ENCODE peak calls at places on chromosomes 11 and 22, in six cellular contexts. C is fibroblast of pulmonary artery, V is sigmoid colon, W is GM12865, B is OCI-LY7, K is neural crest cell. I is an unnamed sample.

GRCh38 chr11:3341298-3341697 is 37.6 kb downstream of the ZNF195 start:
- DNase-seq in C (peak; percentile 20), W (peak; percentile 47), K (peak; percentile 36), B (peak; percentile 62), V (no peak), I (peak; percentile 68)

GRCh38 chr22:42926034-42926433 is 69.0 kb upstream of the ARFGAP3 start:
- DNase-seq in B (no peak), K (no peak), W (no peak), V (no peak), C (no peak), I (no peak)

GRCh38 chr11:124670732-124671131 is 2.8 kb downstream of the SIAE start:
- DNase-seq in K (no peak), C (peak; percentile 71), W (peak; percentile 41), B (peak; percentile 51), V (no peak), I (no peak)

GRCh38 chr11:69463181-69463891 is 18.1 kb upstream of the LINC01488 start:
- DNase-seq in V (no peak), C (peak; percentile 77), B (no peak), W (no peak), K (no peak), I (peak; percentile 36)

GRCh38 chr11:83574516-83574915 is 288.3 kb upstream of the CCDC90B start:
- DNase-seq in B (no peak), V (no peak), C (no peak), W (no peak), K (no peak), I (no peak)

GRCh38 chr22:43342347-43343261 is 568 bp downstream of the SCUBE1 start:
- DNase-seq in K (no peak), W (no peak), B (no peak), C (no peak), V (no peak), I (peak; percentile 45)

GRCh38 chr11:122032317-122032716 is 83.7 kb downstream of the BLID start:
- DNase-seq in V (no peak), K (no peak), W (no peak), C (no peak), B (no peak), I (no peak)

GRCh38 chr11:14541180-14541579 is 21.0 kb upstream of the PSMA1 start:
- DNase-seq in W (no peak), V (no peak), C (peak; percentile 61), B (no peak), K (no peak), I (no peak)

GRCh38 chr11:70876685-70877084 is 375.7 kb downstream of the SHANK2 start:
- DNase-seq in K (no peak), W (no peak), C (no peak), B (no peak), V (no peak), I (no peak)

GRCh38 chr11:36583667-36584066 is 10.6 kb upstream of the IFTAP start:
- DNase-seq in V (no peak), W (no peak), K (no peak), C (no peak), B (no peak), I (no peak)

GRCh38 chr11:3093281-3094191 is 36.3 kb upstream of the CARS1 start:
- DNase-seq in C (no peak), K (no peak), W (no peak), V (peak; percentile 64), B (no peak), I (no peak)

GRCh38 chr11:27385245-27385644 is 22.2 kb upstream of the CCDC34 start:
- DNase-seq in B (no peak), C (peak; percentile 89), W (no peak), K (no peak), V (no peak), I (no peak)

GRCh38 chr22:30866811-30867271 is 101.7 kb downstream of the MORC2 start:
- DNase-seq in V (peak; percentile 29), W (peak; percentile 9), C (peak; percentile 8), B (peak; percentile 9), K (no peak), I (no peak)

GRCh38 chr11:3183523-3183922 is 18.4 kb upstream of the OSBPL5 start:
- DNase-seq in W (no peak), B (no peak), C (no peak), K (no peak), V (no peak), I (no peak)

GRCh38 chr11:35376613-35377012 is 42.7 kb downstream of the SLC1A2 start:
- DNase-seq in V (no peak), K (no peak), B (no peak), C (no peak), W (no peak), I (no peak)

GRCh38 chr11:134207538-134208239 is 16.1 kb downstream of the NCAPD3 start:
- DNase-seq in K (peak; percentile 57), W (peak; percentile 46), C (peak; percentile 36), V (no peak), B (peak; percentile 46), I (peak; percentile 65)

GRCh38 chr11:65958774-65959420 is 2.6 kb upstream of the SART1 start:
- DNase-seq in W (no peak), B (no peak), V (no peak), C (no peak), K (no peak), I (peak; percentile 49)

GRCh38 chr11:76169473-76169881 is 36.8 kb downstream of the WNT11 start:
- DNase-seq in V (no peak), B (no peak), K (no peak), W (peak; percentile 80), C (no peak), I (no peak)

GRCh38 chr11:126830216-126830615 is 170.4 kb downstream of the KIRREL3 start:
- DNase-seq in B (no peak), C (no peak), V (no peak), K (no peak), W (no peak), I (no peak)

GRCh38 chr11:10786451-10786850 is 22.3 kb downstream of the EIF4G2 start:
- DNase-seq in B (no peak), C (no peak), K (no peak), W (no peak), V (no peak), I (no peak)

GRCh38 chr11:71206186-71206585 is 46.2 kb downstream of the SHANK2 start:
- DNase-seq in W (no peak), C (peak; percentile 1), V (peak; percentile 81), K (no peak), B (no peak), I (peak; percentile 21)

DNA sequence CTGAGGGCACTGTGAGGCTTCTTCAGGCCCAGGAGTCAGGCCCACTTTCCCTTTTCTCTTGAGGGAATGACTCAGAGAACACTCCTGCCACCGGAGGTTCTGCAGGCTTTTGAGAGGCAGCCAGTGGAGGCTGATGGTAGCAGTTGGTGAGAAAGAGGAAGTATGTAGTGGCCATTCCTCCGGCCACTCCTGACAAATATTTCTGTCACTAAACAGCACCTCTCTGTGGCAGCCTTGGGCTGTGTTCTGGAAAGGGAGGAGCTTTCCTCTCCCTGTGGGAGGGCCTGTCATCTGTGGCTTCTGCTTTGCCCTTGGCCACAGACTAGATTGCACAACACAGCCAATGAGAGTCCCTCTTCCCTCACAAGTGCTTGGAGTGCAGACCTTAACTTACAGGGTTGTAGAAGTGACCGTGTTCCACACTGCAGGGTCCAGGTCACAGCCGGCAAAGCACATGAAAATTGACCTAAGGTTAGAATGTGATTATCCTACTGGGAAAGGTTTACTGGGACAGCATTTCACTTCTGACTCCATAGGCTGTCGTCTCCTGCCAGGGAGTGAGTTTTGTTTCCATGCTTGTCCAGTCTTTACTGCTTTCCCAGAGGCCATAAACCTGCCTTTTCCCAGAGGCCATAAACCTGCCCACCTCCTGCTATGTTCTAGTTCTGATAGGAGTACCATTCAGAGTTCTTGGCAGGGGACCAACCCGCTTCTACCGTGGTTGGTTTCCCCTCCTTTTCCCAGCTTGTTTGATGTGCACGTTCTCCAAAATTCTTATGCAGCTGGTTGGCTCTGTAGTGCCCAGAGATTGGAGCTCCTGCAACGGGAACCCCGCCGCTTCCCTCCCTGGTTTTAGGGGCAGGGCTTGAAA is 33.3 kb downstream of the MARK2 start:
- DNase-seq in C (peak; percentile 94), B (peak; percentile 8), W (peak; percentile 91), V (peak; percentile 93), K (peak; percentile 18), I (peak; percentile 67)
- TF ChIP-seq CTCF in C (peak; percentile 47), B (no peak), W (peak; percentile 55), V (peak; percentile 23), K (peak; percentile 53), I (no peak)

GRCh38 chr22:50058338-50059184 is 463 bp upstream of the TTLL8 start:
- DNase-seq in W (no peak), K (no peak), C (no peak), B (no peak), V (no peak), I (peak; percentile 56)

GRCh38 chr22:50057868-50058311 is at the start of gene TTLL8:
- DNase-seq in W (no peak), K (no peak), C (no peak), B (no peak), V (no peak), I (peak; percentile 33)

GRCh38 chr22:50059881-50060262 is 1.8 kb upstream of the TTLL8 start:
- DNase-seq in C (no peak), B (no peak), V (no peak), K (no peak), W (no peak), I (no peak)

GRCh38 chr22:50060441-50061140 is 2.5 kb upstream of the TTLL8 start:
- DNase-seq in K (no peak), B (no peak), V (no peak), C (no peak), W (no peak), I (no peak)

GRCh38 chr22:50059185-50059880 is 1.2 kb upstream of the TTLL8 start:
- DNase-seq in V (no peak), K (peak; percentile 41), C (peak; percentile 53), B (peak; percentile 28), W (no peak), I (peak; percentile 74)
- TF ChIP-seq CTCF in V (no peak), K (peak; percentile 54), C (peak; percentile 9), B (peak; percentile 33), W (no peak), I (peak; percentile 2)

DNA sequence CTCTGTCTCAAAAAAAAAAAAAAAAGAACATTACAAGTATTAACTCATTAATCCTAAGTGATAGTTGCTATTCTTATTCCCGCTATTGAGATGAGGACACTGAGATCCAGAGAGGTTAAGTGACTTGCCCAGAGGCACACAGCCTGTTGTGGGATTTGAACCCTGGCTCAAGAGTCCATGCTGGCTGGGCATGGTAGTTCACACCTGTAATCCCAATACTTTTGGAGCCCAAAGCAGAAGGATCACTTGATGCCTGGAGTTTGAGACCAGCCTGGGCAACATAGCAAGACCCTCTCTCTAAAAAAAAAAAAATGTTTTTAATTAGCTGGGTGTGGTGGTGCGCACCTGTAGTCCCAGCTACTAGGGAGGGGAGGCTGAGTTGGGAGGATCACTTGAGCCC is 4.1 kb downstream of the GCAT start:
- DNase-seq in C (no peak), V (no peak), B (no peak), K (no peak), W (no peak), I (no peak)
- TF ChIP-seq CTCF in C (no peak), V (no peak), B (no peak), K (no peak), W (no peak), I (no peak)

GRCh38 chr11:101436511-101437142 is 147.2 kb downstream of the TRPC6 start:
- DNase-seq in W (peak; percentile 56), C (peak; percentile 53), B (peak; percentile 62), V (no peak), K (peak; percentile 42), I (peak; percentile 68)

GRCh38 chr11:101438126-101438525 is 145.7 kb downstream of the TRPC6 start:
- DNase-seq in C (no peak), W (no peak), V (no peak), B (no peak), K (no peak), I (no peak)

GRCh38 chr11:101441747-101442146 is 142.1 kb downstream of the TRPC6 start:
- DNase-seq in C (no peak), W (no peak), B (no peak), V (no peak), K (no peak), I (no peak)

GRCh38 chr11:101442171-101442570 is 141.6 kb downstream of the TRPC6 start:
- DNase-seq in W (no peak), V (no peak), C (peak; percentile 52), B (no peak), K (no peak), I (no peak)

GRCh38 chr11:101439488-101439887 is 144.3 kb downstream of the TRPC6 start:
- DNase-seq in V (no peak), B (no peak), W (no peak), K (no peak), C (no peak), I (no peak)
- TF ChIP-seq CTCF in V (no peak), B (peak; percentile 51), W (no peak), K (no peak), C (no peak), I (no peak)

I was measured in nephron progenitor cell.